ENCODE peak calls at places on chromosomes 6 and 20, in ten cellular contexts. One of them, this sample, is unnamed.

GRCh38 chr6:13794184-13794583 is 20.2 kb downstream of the MCUR1 start:
- DNase-seq in HAP-1: no peak
- DNase-seq in lower lobe of right lung: no peak
- DNase-seq in colonic mucosa: no peak
- DNase-seq in fibroblast of lung: peak; percentile 78
- DNase-seq in pancreas: no peak
- DNase-seq in GM12878: peak; percentile 63
- DNase-seq in CD8-positive, alpha-beta memory T cell: no peak
- DNase-seq in IMR-90: peak; percentile 52
- DNase-seq in GM23338: no peak
- DNase-seq in this sample: no peak

GRCh38 chr6:70152786-70153185 is 150.1 kb downstream of the COL9A1 start:
- DNase-seq in HAP-1: no peak
- DNase-seq in lower lobe of right lung: no peak
- DNase-seq in colonic mucosa: no peak
- DNase-seq in fibroblast of lung: no peak
- DNase-seq in pancreas: no peak
- DNase-seq in GM12878: no peak
- DNase-seq in CD8-positive, alpha-beta memory T cell: no peak
- DNase-seq in IMR-90: no peak
- DNase-seq in GM23338: no peak
- DNase-seq in this sample: no peak

GRCh38 chr20:50710492-50711063 is 19.2 kb upstream of the RIPOR3 start:
- DNase-seq in HAP-1: no peak
- DNase-seq in lower lobe of right lung: no peak
- DNase-seq in colonic mucosa: no peak
- DNase-seq in fibroblast of lung: peak; percentile 29
- DNase-seq in pancreas: no peak
- DNase-seq in GM12878: no peak
- DNase-seq in CD8-positive, alpha-beta memory T cell: no peak
- DNase-seq in IMR-90: peak; percentile 45
- DNase-seq in GM23338: no peak
- DNase-seq in this sample: no peak

GRCh38 chr6:16276991-16277981 is 38.9 kb downstream of the GMPR start:
- DNase-seq in HAP-1: peak; percentile 80
- DNase-seq in lower lobe of right lung: peak; percentile 58
- DNase-seq in colonic mucosa: peak; percentile 48
- DNase-seq in fibroblast of lung: peak; percentile 94
- DNase-seq in pancreas: no peak
- DNase-seq in GM12878: no peak
- DNase-seq in CD8-positive, alpha-beta memory T cell: no peak
- DNase-seq in IMR-90: peak; percentile 93
- DNase-seq in GM23338: peak; percentile 87
- DNase-seq in this sample: peak; percentile 92

GRCh38 chr6:84910881-84911607 is 146.6 kb upstream of the TBX18 start:
- DNase-seq in HAP-1: peak; percentile 59
- DNase-seq in lower lobe of right lung: no peak
- DNase-seq in colonic mucosa: no peak
- DNase-seq in fibroblast of lung: no peak
- DNase-seq in pancreas: no peak
- DNase-seq in GM12878: no peak
- DNase-seq in CD8-positive, alpha-beta memory T cell: no peak
- DNase-seq in IMR-90: no peak
- DNase-seq in GM23338: peak; percentile 21
- DNase-seq in this sample: no peak

GRCh38 chr6:74756903-74757302 is 448.9 kb downstream of the COL12A1 start:
- DNase-seq in HAP-1: no peak
- DNase-seq in lower lobe of right lung: no peak
- DNase-seq in colonic mucosa: no peak
- DNase-seq in fibroblast of lung: no peak
- DNase-seq in pancreas: no peak
- DNase-seq in GM12878: no peak
- DNase-seq in CD8-positive, alpha-beta memory T cell: no peak
- DNase-seq in IMR-90: no peak
- DNase-seq in GM23338: no peak
- DNase-seq in this sample: no peak

GRCh38 chr6:74939309-74939708 is 266.5 kb downstream of the COL12A1 start:
- DNase-seq in HAP-1: no peak
- DNase-seq in lower lobe of right lung: no peak
- DNase-seq in colonic mucosa: no peak
- DNase-seq in fibroblast of lung: no peak
- DNase-seq in pancreas: no peak
- DNase-seq in GM12878: no peak
- DNase-seq in CD8-positive, alpha-beta memory T cell: no peak
- DNase-seq in IMR-90: no peak
- DNase-seq in GM23338: no peak
- DNase-seq in this sample: no peak

GRCh38 chr20:3890410-3890751 is 1.2 kb downstream of the PANK2 start:
- DNase-seq in HAP-1: peak; percentile 72
- DNase-seq in lower lobe of right lung: no peak
- DNase-seq in colonic mucosa: no peak
- DNase-seq in fibroblast of lung: peak; percentile 43
- DNase-seq in pancreas: no peak
- DNase-seq in GM12878: no peak
- DNase-seq in CD8-positive, alpha-beta memory T cell: no peak
- DNase-seq in IMR-90: peak; percentile 56
- DNase-seq in GM23338: peak; percentile 55
- DNase-seq in this sample: no peak

GRCh38 chr20:44932916-44933315 is 23.1 kb downstream of the PABPC1L start:
- DNase-seq in HAP-1: no peak
- DNase-seq in lower lobe of right lung: no peak
- DNase-seq in colonic mucosa: no peak
- DNase-seq in fibroblast of lung: no peak
- DNase-seq in pancreas: no peak
- DNase-seq in GM12878: no peak
- DNase-seq in CD8-positive, alpha-beta memory T cell: no peak
- DNase-seq in IMR-90: no peak
- DNase-seq in GM23338: no peak
- DNase-seq in this sample: no peak

GRCh38 chr20:44924526-44924925 is 14.7 kb downstream of the PABPC1L start:
- DNase-seq in HAP-1: no peak
- DNase-seq in lower lobe of right lung: no peak
- DNase-seq in colonic mucosa: no peak
- DNase-seq in fibroblast of lung: no peak
- DNase-seq in pancreas: no peak
- DNase-seq in GM12878: no peak
- DNase-seq in CD8-positive, alpha-beta memory T cell: no peak
- DNase-seq in IMR-90: no peak
- DNase-seq in GM23338: no peak
- DNase-seq in this sample: no peak

GRCh38 chr20:44930517-44931168 is 20.8 kb downstream of the PABPC1L start:
- DNase-seq in HAP-1: no peak
- DNase-seq in lower lobe of right lung: no peak
- DNase-seq in colonic mucosa: no peak
- DNase-seq in fibroblast of lung: no peak
- DNase-seq in pancreas: no peak
- DNase-seq in GM12878: no peak
- DNase-seq in CD8-positive, alpha-beta memory T cell: no peak
- DNase-seq in IMR-90: no peak
- DNase-seq in GM23338: no peak
- DNase-seq in this sample: peak; percentile 52

GRCh38 chr20:44931911-44932310 is 22.1 kb downstream of the PABPC1L start:
- DNase-seq in HAP-1: no peak
- DNase-seq in lower lobe of right lung: no peak
- DNase-seq in colonic mucosa: no peak
- DNase-seq in fibroblast of lung: no peak
- DNase-seq in pancreas: no peak
- DNase-seq in GM12878: no peak
- DNase-seq in CD8-positive, alpha-beta memory T cell: no peak
- DNase-seq in IMR-90: no peak
- DNase-seq in GM23338: no peak
- DNase-seq in this sample: no peak

GRCh38 chr20:44928595-44928994 is 18.7 kb downstream of the PABPC1L start:
- DNase-seq in HAP-1: no peak
- DNase-seq in lower lobe of right lung: no peak
- DNase-seq in colonic mucosa: no peak
- DNase-seq in fibroblast of lung: no peak
- DNase-seq in pancreas: no peak
- DNase-seq in GM12878: no peak
- DNase-seq in CD8-positive, alpha-beta memory T cell: no peak
- DNase-seq in IMR-90: no peak
- DNase-seq in GM23338: no peak
- DNase-seq in this sample: no peak
- H3K36me3 ChIP-seq in HAP-1: peaks cover 33% of the 10 kb centered on the region
- H3K36me3 ChIP-seq in lower lobe of right lung: peaks cover 27% of the 10 kb centered on the region
- H3K36me3 ChIP-seq in colonic mucosa: no peaks in the 10 kb centered on the region
- H3K36me3 ChIP-seq in fibroblast of lung: no peaks in the 10 kb centered on the region
- H3K36me3 ChIP-seq in pancreas: no peaks in the 10 kb centered on the region
- H3K36me3 ChIP-seq in GM12878: peaks cover 8% of the 10 kb centered on the region
- H3K36me3 ChIP-seq in CD8-positive, alpha-beta memory T cell: peaks cover 3% of the 10 kb centered on the region
- H3K36me3 ChIP-seq in IMR-90: peaks cover 34% of the 10 kb centered on the region
- H3K36me3 ChIP-seq in GM23338: peaks cover 21% of the 10 kb centered on the region
- H3K36me3 ChIP-seq in this sample: peaks cover 26% of the 10 kb centered on the region

DNA sequence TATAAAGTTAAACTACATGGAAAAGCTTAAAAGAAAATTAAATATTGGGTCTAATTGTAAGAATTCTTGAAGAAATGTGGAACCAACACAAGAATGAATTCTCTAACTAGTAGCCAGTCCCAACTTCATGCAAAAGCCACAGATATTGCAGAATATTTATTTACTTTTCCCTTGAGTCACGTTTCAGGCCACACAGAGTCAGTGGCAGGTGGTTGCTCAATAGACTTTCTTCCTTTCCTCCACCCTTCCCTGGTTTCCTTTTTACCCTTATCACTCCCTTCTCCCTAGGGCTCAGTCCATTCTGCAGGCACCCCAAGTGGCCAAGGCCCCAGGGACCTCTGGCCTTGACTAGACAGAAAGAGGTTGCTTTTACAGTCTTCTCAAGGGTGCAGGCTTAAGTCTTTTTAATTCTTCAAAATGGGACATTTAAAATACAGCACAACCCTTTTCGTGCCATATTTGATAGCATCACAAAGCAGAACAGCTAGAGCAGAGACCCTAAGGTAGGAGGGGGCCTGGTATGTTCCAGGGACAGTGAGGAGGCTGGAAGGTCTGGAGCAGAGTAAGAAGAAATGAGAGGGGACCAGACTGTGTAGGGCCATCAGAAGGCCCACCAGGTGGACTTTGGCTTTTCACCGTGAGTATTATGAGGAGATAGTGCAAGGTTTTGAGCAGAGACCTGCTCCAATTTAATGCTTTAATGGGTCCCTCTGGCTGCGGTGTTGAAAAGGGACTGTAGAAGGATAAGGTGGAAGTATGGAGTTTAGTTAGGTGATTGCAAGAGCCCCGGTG is 65.0 kb downstream of the HDDC2 start:
- DNase-seq in HAP-1: no peak
- DNase-seq in lower lobe of right lung: no peak
- DNase-seq in colonic mucosa: no peak
- DNase-seq in fibroblast of lung: peak; percentile 37
- DNase-seq in pancreas: no peak
- DNase-seq in GM12878: no peak
- DNase-seq in CD8-positive, alpha-beta memory T cell: no peak
- DNase-seq in IMR-90: peak; percentile 76
- DNase-seq in GM23338: no peak
- DNase-seq in this sample: no peak
- H3K4me3 ChIP-seq in HAP-1: no peak overlapping the region
- H3K4me3 ChIP-seq in lower lobe of right lung: no peak overlapping the region
- H3K4me3 ChIP-seq in colonic mucosa: no peak overlapping the region
- H3K4me3 ChIP-seq in fibroblast of lung: no peak overlapping the region
- H3K4me3 ChIP-seq in pancreas: no peak overlapping the region
- H3K4me3 ChIP-seq in GM12878: no peak overlapping the region
- H3K4me3 ChIP-seq in CD8-positive, alpha-beta memory T cell: no peak overlapping the region
- H3K4me3 ChIP-seq in IMR-90: no peak overlapping the region
- H3K4me3 ChIP-seq in GM23338: no peak overlapping the region
- H3K4me3 ChIP-seq in this sample: no peak overlapping the region

GRCh38 chr20:37471741-37472235 is 49.3 kb upstream of the NNAT start:
- DNase-seq in HAP-1: no peak
- DNase-seq in lower lobe of right lung: no peak
- DNase-seq in colonic mucosa: no peak
- DNase-seq in fibroblast of lung: no peak
- DNase-seq in pancreas: no peak
- DNase-seq in GM12878: no peak
- DNase-seq in CD8-positive, alpha-beta memory T cell: no peak
- DNase-seq in IMR-90: no peak
- DNase-seq in GM23338: no peak
- DNase-seq in this sample: no peak

GRCh38 chr20:37468886-37469285 is 52.2 kb upstream of the NNAT start:
- DNase-seq in HAP-1: no peak
- DNase-seq in lower lobe of right lung: no peak
- DNase-seq in colonic mucosa: no peak
- DNase-seq in fibroblast of lung: no peak
- DNase-seq in pancreas: no peak
- DNase-seq in GM12878: no peak
- DNase-seq in CD8-positive, alpha-beta memory T cell: no peak
- DNase-seq in IMR-90: no peak
- DNase-seq in GM23338: no peak
- DNase-seq in this sample: no peak

GRCh38 chr20:37473249-37474000 is 47.6 kb upstream of the NNAT start:
- DNase-seq in HAP-1: no peak
- DNase-seq in lower lobe of right lung: no peak
- DNase-seq in colonic mucosa: no peak
- DNase-seq in fibroblast of lung: no peak
- DNase-seq in pancreas: no peak
- DNase-seq in GM12878: no peak
- DNase-seq in CD8-positive, alpha-beta memory T cell: no peak
- DNase-seq in IMR-90: no peak
- DNase-seq in GM23338: no peak
- DNase-seq in this sample: no peak

GRCh38 chr20:37474386-37474785 is 46.7 kb upstream of the NNAT start:
- DNase-seq in HAP-1: no peak
- DNase-seq in lower lobe of right lung: no peak
- DNase-seq in colonic mucosa: no peak
- DNase-seq in fibroblast of lung: no peak
- DNase-seq in pancreas: no peak
- DNase-seq in GM12878: no peak
- DNase-seq in CD8-positive, alpha-beta memory T cell: no peak
- DNase-seq in IMR-90: no peak
- DNase-seq in GM23338: no peak
- DNase-seq in this sample: no peak

DNA sequence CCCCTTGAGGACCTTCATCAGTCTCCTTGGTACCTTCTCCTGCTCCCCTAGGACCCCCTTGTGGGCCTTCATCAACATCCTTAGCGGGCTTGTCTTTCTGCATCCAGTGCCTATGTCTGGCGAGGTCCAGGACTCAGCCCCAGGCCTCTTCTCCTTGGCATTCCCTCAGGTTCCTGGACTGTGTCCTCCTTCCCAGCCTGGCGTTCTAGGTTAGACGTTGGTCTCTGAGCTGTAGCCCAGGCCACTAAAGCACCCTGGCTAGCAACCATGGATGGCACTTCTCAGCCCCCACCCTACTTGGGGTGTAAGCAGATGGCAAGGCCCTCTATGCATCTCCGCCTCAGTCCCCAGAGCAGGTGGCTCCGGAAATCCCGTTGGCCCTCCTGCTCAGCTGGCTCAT is 51.5 kb upstream of the NNAT start:
- DNase-seq in HAP-1: no peak
- DNase-seq in lower lobe of right lung: no peak
- DNase-seq in colonic mucosa: no peak
- DNase-seq in fibroblast of lung: no peak
- DNase-seq in pancreas: no peak
- DNase-seq in GM12878: no peak
- DNase-seq in CD8-positive, alpha-beta memory T cell: no peak
- DNase-seq in IMR-90: no peak
- DNase-seq in GM23338: no peak
- DNase-seq in this sample: no peak
- H3K27me3 ChIP-seq in HAP-1: no peaks in the 10 kb centered on the region
- H3K27me3 ChIP-seq in lower lobe of right lung: no peaks in the 10 kb centered on the region
- H3K27me3 ChIP-seq in colonic mucosa: no peaks in the 10 kb centered on the region
- H3K27me3 ChIP-seq in fibroblast of lung: peaks cover 14% of the 10 kb centered on the region
- H3K27me3 ChIP-seq in pancreas: no peaks in the 10 kb centered on the region
- H3K27me3 ChIP-seq in GM12878: no peaks in the 10 kb centered on the region
- H3K27me3 ChIP-seq in CD8-positive, alpha-beta memory T cell: peaks cover 4% of the 10 kb centered on the region
- H3K27me3 ChIP-seq in IMR-90: peaks cover 52% of the 10 kb centered on the region
- H3K27me3 ChIP-seq in GM23338: no peaks in the 10 kb centered on the region
- H3K27me3 ChIP-seq in this sample: no peaks in the 10 kb centered on the region

GRCh38 chr6:18413320-18413830 is 26.2 kb downstream of the RNF144B start:
- DNase-seq in HAP-1: no peak
- DNase-seq in lower lobe of right lung: no peak
- DNase-seq in colonic mucosa: no peak
- DNase-seq in fibroblast of lung: no peak
- DNase-seq in pancreas: no peak
- DNase-seq in GM12878: no peak
- DNase-seq in CD8-positive, alpha-beta memory T cell: no peak
- DNase-seq in IMR-90: no peak
- DNase-seq in GM23338: no peak
- DNase-seq in this sample: no peak

GRCh38 chr6:18412644-18413043 is 25.5 kb downstream of the RNF144B start:
- DNase-seq in HAP-1: no peak
- DNase-seq in lower lobe of right lung: no peak
- DNase-seq in colonic mucosa: no peak
- DNase-seq in fibroblast of lung: peak; percentile 89
- DNase-seq in pancreas: no peak
- DNase-seq in GM12878: no peak
- DNase-seq in CD8-positive, alpha-beta memory T cell: no peak
- DNase-seq in IMR-90: peak; percentile 77
- DNase-seq in GM23338: no peak
- DNase-seq in this sample: no peak

GRCh38 chr6:18406955-18407738 is 20.0 kb downstream of the RNF144B start:
- DNase-seq in HAP-1: no peak
- DNase-seq in lower lobe of right lung: no peak
- DNase-seq in colonic mucosa: no peak
- DNase-seq in fibroblast of lung: no peak
- DNase-seq in pancreas: no peak
- DNase-seq in GM12878: no peak
- DNase-seq in CD8-positive, alpha-beta memory T cell: no peak
- DNase-seq in IMR-90: no peak
- DNase-seq in GM23338: no peak
- DNase-seq in this sample: no peak

GRCh38 chr6:18412073-18412472 is 24.9 kb downstream of the RNF144B start:
- DNase-seq in HAP-1: no peak
- DNase-seq in lower lobe of right lung: no peak
- DNase-seq in colonic mucosa: no peak
- DNase-seq in fibroblast of lung: no peak
- DNase-seq in pancreas: no peak
- DNase-seq in GM12878: no peak
- DNase-seq in CD8-positive, alpha-beta memory T cell: no peak
- DNase-seq in IMR-90: no peak
- DNase-seq in GM23338: no peak
- DNase-seq in this sample: no peak

GRCh38 chr6:18410412-18410811 is 23.3 kb downstream of the RNF144B start:
- DNase-seq in HAP-1: no peak
- DNase-seq in lower lobe of right lung: no peak
- DNase-seq in colonic mucosa: no peak
- DNase-seq in fibroblast of lung: no peak
- DNase-seq in pancreas: no peak
- DNase-seq in GM12878: no peak
- DNase-seq in CD8-positive, alpha-beta memory T cell: no peak
- DNase-seq in IMR-90: no peak
- DNase-seq in GM23338: no peak
- DNase-seq in this sample: no peak
- H3K36me3 ChIP-seq in HAP-1: no peaks in the 10 kb centered on the region
- H3K36me3 ChIP-seq in lower lobe of right lung: peaks cover 25% of the 10 kb centered on the region
- H3K36me3 ChIP-seq in colonic mucosa: no peaks in the 10 kb centered on the region
- H3K36me3 ChIP-seq in fibroblast of lung: no peaks in the 10 kb centered on the region
- H3K36me3 ChIP-seq in pancreas: no peaks in the 10 kb centered on the region
- H3K36me3 ChIP-seq in GM12878: no peaks in the 10 kb centered on the region
- H3K36me3 ChIP-seq in CD8-positive, alpha-beta memory T cell: no peaks in the 10 kb centered on the region
- H3K36me3 ChIP-seq in IMR-90: no peaks in the 10 kb centered on the region
- H3K36me3 ChIP-seq in GM23338: no peaks in the 10 kb centered on the region
- H3K36me3 ChIP-seq in this sample: no peaks in the 10 kb centered on the region